ENCODE peak calls at places on chromosomes 3 and 15, in six cellular contexts. X is GM12878, Y is HCT116, N is HepG2, W is K562, Q is H1. D is an unnamed sample.

GRCh38 chr3:129409541-129409940 is 18.9 kb downstream of the EFCAB12 start:
- DNase-seq in X (no peak), W (no peak), Y (no peak), N (no peak), Q (no peak), D (no peak)

GRCh38 chr15:93093765-93094164 is 4.8 kb upstream of the RGMA start:
- DNase-seq in Y (no peak), Q (no peak), W (no peak), X (no peak), N (no peak), D (no peak)

GRCh38 chr15:52295421-52295991 is at the start of gene MYO5C:
- DNase-seq in X (no peak), Y (peak), N (peak), Q (peak), W (no peak), D (peak)

GRCh38 chr3:126102530-126102951 is 18.6 kb upstream of the SLC41A3 start:
- DNase-seq in X (no peak), N (no peak), Y (no peak), W (no peak), Q (no peak), D (no peak)

GRCh38 chr3:180619723-180620122 is 17.8 kb downstream of the TTC14 start:
- DNase-seq in Y (no peak), N (no peak), W (no peak), X (no peak), Q (no peak), D (no peak)

GRCh38 chr15:71080166-71080565 is 35.1 kb upstream of the THSD4 start:
- DNase-seq in W (no peak), N (no peak), Y (no peak), Q (no peak), X (no peak), D (no peak)

GRCh38 chr15:29352402-29352801 is 82.8 kb upstream of the NSMCE3 start:
- DNase-seq in N (no peak), X (no peak), W (no peak), Q (no peak), Y (no peak), D (no peak)

GRCh38 chr15:70353606-70354259 is 256.0 kb upstream of the TLE3 start:
- DNase-seq in W (no peak), Q (no peak), X (no peak), Y (no peak), N (no peak), D (no peak)

GRCh38 chr3:39406368-39407258 is at the start of gene RPSA:
- DNase-seq in X (peak), N (peak), Q (peak), W (peak), Y (peak), D (peak)

GRCh38 chr15:78934063-78935023 is 10.5 kb downstream of the CTSH start:
- DNase-seq in N (no peak), W (no peak), X (no peak), Q (no peak), Y (no peak), D (no peak)

GRCh38 chr3:35946857-35947514 is 307.7 kb downstream of the ARPP21 start:
- DNase-seq in W (no peak), Q (no peak), Y (no peak), N (no peak), X (no peak), D (no peak)

GRCh38 chr15:70602834-70603560 is 160.4 kb downstream of the UACA start:
- DNase-seq in W (no peak), Q (no peak), N (no peak), Y (no peak), X (no peak), D (no peak)

GRCh38 chr15:51837784-51838183 is 8.3 kb downstream of the TMOD3 start:
- DNase-seq in Y (no peak), X (peak), Q (no peak), W (no peak), N (no peak), D (no peak)

GRCh38 chr15:94230886-94231727 is at the start of gene MCTP2:
- DNase-seq in N (peak), W (no peak), Y (peak), X (peak), Q (peak), D (peak)

GRCh38 chr3:71533588-71533987 is 49.9 kb downstream of the FOXP1 start:
- DNase-seq in X (no peak), N (no peak), Y (no peak), W (no peak), Q (no peak), D (no peak)

GRCh38 chr3:26312826-26313225 is 309.7 kb upstream of the LRRC3B start:
- DNase-seq in Q (no peak), Y (no peak), N (no peak), W (no peak), X (no peak), D (no peak)

GRCh38 chr3:34444137-34444536 is 645.7 kb downstream of the PDCD6IP start:
- DNase-seq in Q (no peak), Y (no peak), X (no peak), W (no peak), N (no peak), D (no peak)

GRCh38 chr3:132595036-132595435 is 2.0 kb upstream of the ACKR4 start:
- DNase-seq in W (no peak), X (no peak), Y (no peak), Q (no peak), N (no peak), D (no peak)

GRCh38 chr3:37183375-37183831 is 9.0 kb upstream of the LRRFIP2 start:
- DNase-seq in Q (no peak), Y (peak), N (no peak), X (no peak), W (no peak), D (no peak)

GRCh38 chr3:114093596-114093995 is 37.1 kb downstream of the QTRT2 start:
- DNase-seq in Y (peak), Q (no peak), N (no peak), X (no peak), W (peak), D (no peak)

GRCh38 chr3:72818092-72818721 is 30.0 kb downstream of the SHQ1 start:
- DNase-seq in W (peak), Q (no peak), Y (peak), X (no peak), N (no peak), D (no peak)

GRCh38 chr3:124995460-124995994 is 60.3 kb downstream of the HEG1 start:
- DNase-seq in Q (peak), X (peak), Y (peak), N (peak), W (peak), D (peak)

GRCh38 chr15:33132722-33133345 is 61.7 kb downstream of the FMN1 start:
- DNase-seq in N (peak), W (peak), X (no peak), Q (peak), Y (peak), D (peak)

GRCh38 chr15:79105141-79105540 is 14.6 kb upstream of the RASGRF1 start:
- DNase-seq in X (no peak), N (no peak), Y (no peak), Q (no peak), W (no peak), D (no peak)

GRCh38 chr15:101390462-101390861 is 95.4 kb upstream of the SNRPA1 start:
- DNase-seq in Y (no peak), W (no peak), X (no peak), Q (no peak), N (no peak), D (no peak)

GRCh38 chr3:149174901-149175300 is 45.5 kb downstream of the HPS3 start:
- DNase-seq in N (no peak), X (peak), Y (no peak), Q (no peak), W (no peak), D (no peak)

GRCh38 chr15:89670985-89671560 is 8.1 kb downstream of the PLIN1 start:
- DNase-seq in Y (no peak), X (no peak), N (no peak), Q (no peak), W (no peak), D (no peak)

GRCh38 chr3:40546811-40547210 is 22.1 kb downstream of the ZNF621 start:
- DNase-seq in Q (no peak), W (peak), N (no peak), Y (no peak), X (no peak), D (no peak)

GRCh38 chr15:94230436-94230885 is 900 bp upstream of the MCTP2 start:
- DNase-seq in X (no peak), Y (no peak), N (no peak), Q (no peak), W (no peak), D (no peak)

GRCh38 chr3:101722394-101723173 is 1.8 kb upstream of the CEP97 start:
- DNase-seq in X (peak), W (no peak), Q (no peak), N (no peak), Y (no peak), D (no peak)

GRCh38 chr3:27114684-27115083 is 254.5 kb downstream of the NEK10 start:
- DNase-seq in W (no peak), X (no peak), N (peak), Q (no peak), Y (no peak), D (no peak)

GRCh38 chr3:30319713-30320112 is 286.7 kb upstream of the TGFBR2 start:
- DNase-seq in Q (peak), W (no peak), X (no peak), Y (peak), N (peak), D (peak)

DNA sequence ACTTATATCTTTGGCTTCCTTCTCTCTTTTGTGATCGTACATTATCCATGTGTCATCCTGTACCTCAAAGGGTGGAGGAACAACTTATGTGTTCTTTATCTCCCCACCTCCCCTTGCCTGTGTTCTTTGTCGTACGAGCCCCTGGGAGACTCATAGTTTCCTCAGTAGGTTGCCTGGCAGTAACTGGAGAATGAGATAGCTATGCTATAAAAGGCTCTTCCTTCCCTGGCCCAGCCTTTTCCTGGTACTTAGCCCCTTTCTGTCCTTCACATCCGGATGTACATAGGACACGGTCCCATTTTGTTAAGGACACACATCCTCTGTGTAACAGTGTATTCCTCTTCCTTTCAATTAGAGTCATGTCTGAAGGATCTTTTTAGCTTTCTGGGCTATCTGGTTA is 32.1 kb downstream of the PLCL2 start:
- DNase-seq in X (no peak), Y (no peak), W (no peak), N (no peak), Q (no peak), D (no peak)
- H3K9ac ChIP-seq in X (no peak), Y (no peak), W (no peak), N (no peak), Q (no peak), D (no peak)

GRCh38 chr3:197428117-197428761 is 127.5 kb downstream of the BDH1 start:
- DNase-seq in W (peak), Y (peak), Q (no peak), N (peak), X (no peak), D (no peak)
- TF ChIP-seq ZNF274 in W (no peak), Y (no peak), Q (no peak), N (no peak), X (no peak), D (no peak)

GRCh38 chr3:195245531-195245951 is 25.4 kb downstream of the XXYLT1 start:
- DNase-seq in N (no peak), Q (no peak), Y (no peak), X (no peak), W (no peak), D (no peak)
- TF ChIP-seq YY1 in N (no peak), Q (no peak), Y (no peak), X (no peak), W (no peak), D (no peak)

GRCh38 chr3:14145236-14145635 is 20.4 kb downstream of the TMEM43 start:
- DNase-seq in Q (no peak), W (no peak), Y (no peak), X (no peak), N (no peak), D (no peak)
- H3K9ac ChIP-seq in Q (no peak), W (no peak), Y (peak), X (no peak), N (peak), D (no peak)

DNA sequence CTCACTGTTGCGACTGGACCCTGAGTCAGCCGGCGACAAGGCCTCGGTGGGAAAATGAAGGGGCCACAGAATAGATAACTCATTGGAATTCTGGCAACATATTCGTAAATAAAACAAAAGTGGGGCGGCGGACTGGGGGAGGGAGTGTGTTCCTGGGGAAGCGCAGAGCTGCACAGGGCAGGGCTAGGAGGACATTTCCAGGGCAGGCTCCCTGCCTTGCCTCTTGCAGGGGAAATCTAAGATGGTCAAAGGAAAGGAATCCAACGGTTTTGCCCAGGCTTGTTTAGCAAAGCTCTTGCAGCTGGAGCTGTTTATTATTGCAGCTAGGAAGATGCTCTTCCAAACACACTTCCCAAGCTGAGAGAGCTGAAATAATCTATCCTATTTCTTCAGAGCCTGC is 1042.7 kb upstream of the NR2F2 start:
- DNase-seq in X (no peak), N (no peak), Q (no peak), Y (no peak), W (no peak), D (no peak)
- TF ChIP-seq ZNF274 in X (no peak), N (no peak), Q (no peak), Y (no peak), W (no peak), D (no peak)

DNA sequence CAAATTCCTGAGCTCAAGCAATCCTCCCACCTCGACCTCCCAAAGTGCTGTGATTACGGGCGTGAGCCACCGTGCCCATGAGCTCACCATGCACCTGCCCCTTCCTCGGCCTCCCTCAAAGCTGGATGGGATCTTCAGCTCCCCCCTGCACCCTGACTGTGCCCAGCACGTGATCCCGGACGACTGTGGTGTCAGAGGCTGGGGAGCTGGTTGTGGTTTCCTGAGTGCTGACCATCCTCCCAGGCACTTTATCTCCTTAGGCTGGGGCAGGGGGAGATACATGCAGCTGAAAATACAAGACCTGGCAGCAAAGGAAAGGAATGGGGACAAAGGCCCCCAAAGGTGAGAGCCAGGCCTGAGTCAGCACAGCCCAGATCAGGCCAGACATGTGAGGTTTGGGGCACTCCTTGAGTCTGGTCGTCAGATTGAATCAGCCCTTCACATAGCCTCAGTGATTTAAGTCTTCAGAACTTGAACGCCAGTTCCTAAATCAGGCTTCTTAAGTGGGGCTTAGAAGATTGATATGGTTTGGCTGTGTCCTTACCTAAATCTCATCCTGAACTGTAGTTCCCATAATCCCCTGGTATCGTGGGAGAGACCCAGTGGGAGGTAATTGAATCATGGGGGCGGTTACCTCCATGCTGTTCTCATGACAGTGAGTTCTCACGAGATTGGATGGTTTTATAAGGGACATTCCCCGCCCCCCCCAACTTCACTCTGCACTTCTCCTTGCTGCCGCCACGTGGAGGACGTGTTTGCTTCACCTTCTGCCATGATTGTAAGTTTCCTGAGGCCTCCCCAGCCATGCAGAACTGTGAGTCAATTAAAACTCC is 35.8 kb downstream of the PRKCD start:
- DNase-seq in Q (no peak), Y (peak), N (peak), X (peak), W (peak), D (no peak)
- TF ChIP-seq YY1 in Q (no peak), Y (peak), N (no peak), X (peak), W (peak), D (no peak)

GRCh38 chr15:40773902-40774301 is 4.1 kb downstream of the C15orf62 start:
- DNase-seq in Q (no peak), X (no peak), N (no peak), Y (no peak), W (no peak), D (no peak)

GRCh38 chr15:40776537-40777141 is 6.9 kb downstream of the C15orf62 start:
- DNase-seq in Y (no peak), W (no peak), X (no peak), Q (no peak), N (no peak), D (no peak)

GRCh38 chr15:40773496-40773895 is 3.7 kb downstream of the C15orf62 start:
- DNase-seq in W (no peak), Y (no peak), X (no peak), N (no peak), Q (no peak), D (no peak)

GRCh38 chr15:40775007-40775406 is 5.2 kb downstream of the C15orf62 start:
- DNase-seq in Y (no peak), X (no peak), Q (no peak), W (no peak), N (no peak), D (no peak)

DNA sequence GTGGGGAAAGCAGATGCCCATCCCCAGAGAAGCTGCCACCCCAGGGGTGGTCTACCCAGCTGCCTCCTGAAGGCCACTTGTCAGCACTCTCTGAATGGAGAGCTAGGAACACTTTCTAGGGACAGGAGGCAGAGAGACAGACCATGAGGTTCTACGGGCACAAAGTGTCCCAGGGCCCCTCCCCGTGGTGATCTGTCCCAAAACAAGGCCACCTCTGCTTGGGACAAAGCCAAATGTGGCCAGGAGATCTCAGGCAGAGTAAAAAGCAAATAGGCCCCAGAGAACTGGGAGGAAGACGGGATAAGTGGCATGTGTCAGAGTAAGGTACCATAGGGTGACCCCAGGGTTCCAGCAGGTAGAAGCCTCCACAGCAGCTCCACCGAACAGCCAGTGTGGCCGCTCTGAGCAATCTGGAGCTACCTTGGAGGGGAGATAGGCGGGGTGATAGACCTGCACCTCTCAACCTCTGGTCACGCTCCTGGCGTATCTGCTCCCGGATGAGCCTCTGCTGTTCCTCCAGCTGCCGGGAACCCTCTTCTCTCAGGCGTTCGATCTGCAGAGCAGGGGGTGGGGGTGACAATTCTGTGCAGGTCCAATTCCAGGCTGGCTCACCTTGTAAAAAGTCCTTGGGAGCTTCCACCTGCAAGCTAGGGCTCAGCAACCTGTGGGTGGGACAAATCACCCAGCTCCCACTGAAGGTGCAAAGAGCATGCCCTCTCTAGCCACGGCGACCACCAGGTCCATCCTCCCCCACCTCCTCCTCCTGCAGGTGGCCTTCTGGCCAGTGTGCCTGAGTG is 6.2 kb downstream of the C15orf62 start:
- DNase-seq in Q (no peak), W (no peak), Y (no peak), N (no peak), X (no peak), D (no peak)
- H3K9ac ChIP-seq in Q (no peak), W (peak), Y (no peak), N (no peak), X (no peak), D (no peak)

DNA sequence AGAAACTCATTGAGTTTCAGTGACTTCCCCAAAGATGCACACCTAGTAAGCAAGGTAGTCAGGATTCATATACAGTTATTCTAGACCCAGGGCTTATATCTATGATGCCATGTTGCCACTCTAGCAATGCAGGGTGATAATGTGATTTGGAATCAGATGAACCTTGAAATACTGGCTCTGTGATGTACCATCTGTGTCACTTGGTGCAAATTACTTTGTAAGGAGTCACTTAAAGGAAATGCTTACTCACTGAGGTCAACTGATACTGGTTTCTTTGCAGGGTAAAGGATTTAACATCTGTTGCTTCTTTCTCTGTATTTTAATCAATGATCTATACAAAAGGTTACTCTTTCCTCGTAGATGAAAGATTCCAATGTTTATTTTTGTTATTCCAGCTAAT is 10.8 kb downstream of the ASB14 start:
- DNase-seq in Q (no peak), Y (no peak), W (no peak), X (no peak), N (no peak), D (no peak)
- TF ChIP-seq ZNF274 in Q (no peak), Y (no peak), W (no peak), X (no peak), N (no peak), D (no peak)